ENCODE peak calls at places on chromosome 5, in seven cellular contexts. X is head of caudate nucleus, P is hippocampal formation, H is NCI-H748 treated with DMSO at 0.1 percent for 48 hours, Q is ELR, K is foreskin melanocyte, G is right cardiac atrium. Y is an unnamed sample.

GRCh38 chr5:1670342-1670741 is 129.3 kb downstream of the MRPL36 start:
- DNase-seq in X (no peak), P (no peak), H (no peak), Q (no peak), K (peak; percentile 7), G (no peak), Y (no peak)

GRCh38 chr5:6448622-6449464 is at the start of gene UBE2QL1:
- DNase-seq in X (no peak), P (no peak), H (peak; percentile 53), Q (no peak), K (peak; percentile 5), G (peak; percentile 61), Y (no peak)

GRCh38 chr5:176425138-176425537 is 8.8 kb upstream of the CLTB start:
- DNase-seq in X (no peak), P (no peak), H (no peak), Q (no peak), K (no peak), G (no peak), Y (no peak)

GRCh38 chr5:73130811-73131210 is 10.4 kb downstream of the TMEM171 start:
- DNase-seq in X (no peak), P (no peak), H (no peak), Q (no peak), K (no peak), G (no peak), Y (no peak)

GRCh38 chr5:72355706-72356299 is 35.6 kb downstream of the PTCD2 start:
- DNase-seq in X (peak; percentile 49), P (peak; percentile 45), H (peak; percentile 20), Q (peak; percentile 59), K (peak; percentile 75), G (peak; percentile 67), Y (peak; percentile 40)

GRCh38 chr5:73960426-73960825 is 334.4 kb downstream of the ARHGEF28 start:
- DNase-seq in X (no peak), P (no peak), H (no peak), Q (no peak), K (no peak), G (no peak), Y (no peak)

GRCh38 chr5:97131139-97131710 is 11.2 kb downstream of the LIX1 start:
- DNase-seq in X (no peak), P (no peak), H (no peak), Q (peak; percentile 36), K (peak; percentile 13), G (no peak), Y (no peak)

GRCh38 chr5:35924122-35924949 is 14.1 kb downstream of the CAPSL start:
- DNase-seq in X (no peak), P (no peak), H (no peak), Q (peak; percentile 86), K (no peak), G (no peak), Y (no peak)

GRCh38 chr5:180377556-180378197 is 24.5 kb upstream of the GFPT2 start:
- DNase-seq in X (no peak), P (no peak), H (no peak), Q (no peak), K (no peak), G (no peak), Y (no peak)

GRCh38 chr5:137658324-137658723 is 77.6 kb downstream of the KLHL3 start:
- DNase-seq in X (no peak), P (no peak), H (no peak), Q (no peak), K (no peak), G (no peak), Y (no peak)

GRCh38 chr5:2861605-2862004 is 110.1 kb upstream of the IRX2 start:
- DNase-seq in X (no peak), P (no peak), H (no peak), Q (no peak), K (no peak), G (no peak), Y (no peak)

GRCh38 chr5:89037090-89037489 is 154.1 kb upstream of the MEF2C start:
- DNase-seq in X (no peak), P (no peak), H (no peak), Q (peak; percentile 94), K (peak; percentile 99), G (no peak), Y (no peak)

GRCh38 chr5:10106806-10107205 is 142.9 kb downstream of the ATPSCKMT start:
- DNase-seq in X (no peak), P (no peak), H (no peak), Q (no peak), K (no peak), G (no peak), Y (no peak)

GRCh38 chr5:173513521-173513991 is 102.9 kb downstream of the BOD1 start:
- DNase-seq in X (no peak), P (no peak), H (no peak), Q (peak; percentile 52), K (no peak), G (no peak), Y (no peak)

GRCh38 chr5:85651744-85652143 is 966.0 kb upstream of the COX7C start:
- DNase-seq in X (no peak), P (no peak), H (no peak), Q (no peak), K (no peak), G (no peak), Y (no peak)

GRCh38 chr5:139744471-139745120 is 51.0 kb upstream of the PSD2 start:
- DNase-seq in X (peak; percentile 60), P (no peak), H (no peak), Q (no peak), K (no peak), G (no peak), Y (no peak)

GRCh38 chr5:30846171-30846570 is 347.3 kb upstream of the CDH6 start:
- DNase-seq in X (no peak), P (no peak), H (no peak), Q (no peak), K (no peak), G (no peak), Y (no peak)

GRCh38 chr5:28914302-28914701 is 1875.9 kb upstream of the CDH9 start:
- DNase-seq in X (no peak), P (no peak), H (peak; percentile 100), Q (no peak), K (no peak), G (no peak), Y (no peak)

GRCh38 chr5:666816-667498 is 26.2 kb downstream of the TPPP start:
- DNase-seq in X (no peak), P (no peak), H (no peak), Q (no peak), K (no peak), G (peak; percentile 40), Y (peak; percentile 23)

GRCh38 chr5:19193631-19194030 is 794.4 kb downstream of the CDH18 start:
- DNase-seq in X (no peak), P (no peak), H (no peak), Q (no peak), K (no peak), G (no peak), Y (no peak)

GRCh38 chr5:55577353-55578060 is 42.7 kb upstream of the PLPP1 start:
- DNase-seq in X (peak; percentile 41), P (peak; percentile 27), H (no peak), Q (no peak), K (peak; percentile 60), G (peak; percentile 76), Y (peak; percentile 73)

GRCh38 chr5:135246605-135246922 is 152.5 kb downstream of the MACROH2A1 start:
- DNase-seq in X (no peak), P (no peak), H (no peak), Q (no peak), K (no peak), G (no peak), Y (no peak)

GRCh38 chr5:463301-463700 is 20.3 kb downstream of the EXOC3 start:
- DNase-seq in X (no peak), P (no peak), H (no peak), Q (no peak), K (no peak), G (no peak), Y (no peak)

GRCh38 chr5:136910625-136911024 is 545.3 kb upstream of the TRPC7 start:
- DNase-seq in X (no peak), P (no peak), H (no peak), Q (no peak), K (no peak), G (no peak), Y (no peak)

GRCh38 chr5:11050596-11051304 is 289.7 kb upstream of the DAP start:
- DNase-seq in X (no peak), P (no peak), H (no peak), Q (peak; percentile 43), K (peak; percentile 5), G (no peak), Y (no peak)

GRCh38 chr5:41181691-41182564 is 31.4 kb downstream of the C6 start:
- DNase-seq in X (no peak), P (no peak), H (no peak), Q (no peak), K (no peak), G (no peak), Y (no peak)

GRCh38 chr5:135135530-135136201 is 101.6 kb upstream of the PITX1 start:
- DNase-seq in X (no peak), P (no peak), H (peak; percentile 38), Q (peak; percentile 60), K (no peak), G (peak; percentile 58), Y (peak; percentile 68)

GRCh38 chr5:141845371-141845821 is 32.8 kb downstream of the PCDH1 start:
- DNase-seq in X (no peak), P (no peak), H (peak; percentile 8), Q (no peak), K (no peak), G (no peak), Y (no peak)